ENCODE peak calls at places on chromosomes 11 and 22, in ten cellular contexts. Z, S, U, B, Y, C, N, Q, O and H are unnamed samples.

GRCh38 chr11:66479741-66480115 is 506 bp upstream of the DPP3 start:
- DNase-seq in C (no peak), S (no peak), Y (peak), Z (no peak), B (no peak), O (no peak), U (no peak), Q (no peak), N (no peak), H (no peak)

GRCh38 chr11:15768321-15768720 is 588.0 kb downstream of the SOX6 start:
- DNase-seq in Z (no peak), S (no peak), O (no peak), Q (no peak), U (no peak), Y (no peak), C (no peak), B (no peak), N (no peak), H (no peak)

GRCh38 chr11:119571311-119571710 is 148.3 kb upstream of the THY1 start:
- DNase-seq in U (no peak), N (no peak), S (no peak), C (no peak), Z (no peak), O (no peak), Y (no peak), Q (no peak), B (no peak), H (no peak)

GRCh38 chr11:44589301-44589700 is 23.8 kb downstream of the CD82 start:
- DNase-seq in Z (no peak), N (no peak), B (no peak), O (peak), S (no peak), U (no peak), C (no peak), Q (no peak), Y (no peak), H (no peak)

GRCh38 chr11:36454991-36455611 is 55.0 kb downstream of the TRAF6 start:
- DNase-seq in C (no peak), O (peak), Z (peak), U (no peak), S (no peak), N (no peak), Y (no peak), Q (no peak), B (peak), H (no peak)

GRCh38 chr11:720642-721346 is 14.8 kb downstream of the EPS8L2 start:
- DNase-seq in N (peak), O (no peak), S (no peak), Y (peak), Q (peak), Z (no peak), U (no peak), C (peak), B (peak), H (no peak)

GRCh38 chr11:126538071-126538470 is 182.6 kb downstream of the ST3GAL4 start:
- DNase-seq in Y (no peak), S (no peak), Q (no peak), B (no peak), O (no peak), U (no peak), N (no peak), Z (no peak), C (no peak), H (no peak)

GRCh38 chr11:19225123-19225522 is 15.6 kb downstream of the E2F8 start:
- DNase-seq in C (no peak), Q (no peak), Z (no peak), S (no peak), N (no peak), O (no peak), U (no peak), Y (no peak), B (no peak), H (no peak)

GRCh38 chr11:117669062-117669461 is 128.0 kb downstream of the DSCAML1 start:
- DNase-seq in S (no peak), N (no peak), U (no peak), Y (no peak), Q (no peak), C (no peak), O (no peak), Z (no peak), B (no peak), H (no peak)

GRCh38 chr22:29954203-29954855 is 71.4 kb downstream of the MTMR3 start:
- DNase-seq in Y (no peak), C (no peak), S (no peak), U (no peak), Z (peak), B (no peak), Q (no peak), O (peak), N (no peak), H (no peak)

GRCh38 chr11:92475824-92476223 is 251.2 kb downstream of the FAT3 start:
- DNase-seq in C (no peak), O (no peak), Y (no peak), N (no peak), S (no peak), U (no peak), B (no peak), Z (no peak), Q (no peak), H (no peak)

GRCh38 chr22:35567794-35568193 is 27.2 kb downstream of the RASD2 start:
- DNase-seq in O (no peak), C (peak), Z (no peak), N (peak), B (peak), Y (no peak), Q (no peak), U (no peak), S (no peak), H (no peak)

GRCh38 chr22:41290262-41291221 is 4.6 kb upstream of the RANGAP1 start:
- DNase-seq in Z (no peak), Y (peak), N (no peak), U (no peak), O (peak), C (no peak), Q (peak), B (no peak), S (no peak), H (no peak)

GRCh38 chr11:43135966-43136534 is 175.7 kb upstream of the API5 start:
- DNase-seq in Y (no peak), Z (no peak), N (no peak), O (no peak), C (no peak), B (no peak), Q (no peak), S (no peak), U (no peak), H (no peak)

GRCh38 chr22:38861170-38861874 is 10.7 kb downstream of the CBX6 start:
- DNase-seq in S (no peak), B (no peak), N (no peak), Q (no peak), U (no peak), Y (no peak), Z (no peak), C (peak), O (no peak), H (no peak)

GRCh38 chr11:82797595-82797971 is 63.9 kb upstream of the FAM181B start:
- DNase-seq in O (no peak), N (no peak), C (no peak), B (no peak), Z (no peak), Q (no peak), S (no peak), U (no peak), Y (no peak), H (no peak)

GRCh38 chr22:24176040-24176439 is 5.2 kb upstream of the SUSD2 start:
- DNase-seq in N (no peak), Q (no peak), Y (no peak), B (no peak), U (no peak), O (no peak), Z (no peak), C (no peak), S (no peak), H (no peak)
- TF ChIP-seq CTCF in N (no peak), Q (no peak), Y (no peak), B (no peak), U (no peak), O (no peak), Z (no peak), C (no peak), S (no peak), H (no peak)

GRCh38 chr22:27937453-27937852 is 18.4 kb upstream of the PITPNB start:
- DNase-seq in N (no peak), B (no peak), C (no peak), U (no peak), O (no peak), Q (no peak), Y (peak), S (no peak), Z (no peak), H (no peak)
- TF ChIP-seq CTCF in N (peak), B (no peak), C (no peak), U (no peak), O (peak), Q (peak), Y (peak), S (no peak), Z (no peak), H (no peak)

GRCh38 chr11:59669611-59670009 is 773 bp upstream of the PATL1 start:
- DNase-seq in Q (peak), N (no peak), C (peak), Y (peak), Z (no peak), U (no peak), S (no peak), O (peak), B (peak), H (no peak)
- TF ChIP-seq CTCF in Q (no peak), N (no peak), C (no peak), Y (no peak), Z (no peak), U (no peak), S (no peak), O (no peak), B (peak), H (no peak)

GRCh38 chr22:17781319-17782031 is 7.2 kb upstream of the BID start:
- DNase-seq in Z (peak), C (no peak), B (no peak), S (no peak), N (peak), Q (peak), U (peak), Y (peak), O (peak), H (peak)

GRCh38 chr22:17779286-17780115 is 5.2 kb upstream of the BID start:
- DNase-seq in U (no peak), S (no peak), Z (no peak), O (no peak), N (peak), C (no peak), Q (no peak), B (no peak), Y (no peak), H (peak)

GRCh38 chr22:17782158-17782557 is 7.9 kb upstream of the BID start:
- DNase-seq in O (no peak), B (no peak), Z (no peak), U (no peak), S (no peak), Y (no peak), N (no peak), Q (no peak), C (no peak), H (no peak)

GRCh38 chr22:17780116-17780740 is 6.0 kb upstream of the BID start:
- DNase-seq in B (no peak), U (no peak), Q (no peak), C (no peak), Y (no peak), Z (peak), O (no peak), N (no peak), S (no peak), H (peak)

GRCh38 chr22:17780741-17781318 is 6.6 kb upstream of the BID start:
- DNase-seq in O (no peak), N (no peak), Y (no peak), Z (no peak), B (no peak), C (no peak), U (no peak), Q (no peak), S (no peak), H (no peak)
- TF ChIP-seq CTCF in O (no peak), N (no peak), Y (no peak), Z (no peak), B (no peak), C (no peak), U (no peak), Q (no peak), S (no peak), H (no peak)

GRCh38 chr11:65454311-65454695 is 31.7 kb downstream of the NEAT1 start:
- DNase-seq in B (no peak), Q (no peak), S (no peak), O (peak), C (no peak), Z (no peak), N (no peak), U (no peak), Y (no peak), H (no peak)

GRCh38 chr11:65456418-65456817 is 33.8 kb downstream of the NEAT1 start:
- DNase-seq in O (no peak), S (no peak), Z (no peak), Q (no peak), B (no peak), N (no peak), U (no peak), Y (no peak), C (no peak), H (no peak)

GRCh38 chr11:65459552-65459951 is 37.0 kb downstream of the NEAT1 start:
- DNase-seq in U (no peak), C (no peak), N (no peak), B (no peak), Z (no peak), Q (no peak), Y (no peak), S (no peak), O (no peak), H (no peak)

GRCh38 chr11:65452806-65453490 is 30.4 kb downstream of the NEAT1 start:
- DNase-seq in S (no peak), B (no peak), U (no peak), Z (no peak), C (no peak), O (peak), N (no peak), Q (peak), Y (peak), H (no peak)

DNA sequence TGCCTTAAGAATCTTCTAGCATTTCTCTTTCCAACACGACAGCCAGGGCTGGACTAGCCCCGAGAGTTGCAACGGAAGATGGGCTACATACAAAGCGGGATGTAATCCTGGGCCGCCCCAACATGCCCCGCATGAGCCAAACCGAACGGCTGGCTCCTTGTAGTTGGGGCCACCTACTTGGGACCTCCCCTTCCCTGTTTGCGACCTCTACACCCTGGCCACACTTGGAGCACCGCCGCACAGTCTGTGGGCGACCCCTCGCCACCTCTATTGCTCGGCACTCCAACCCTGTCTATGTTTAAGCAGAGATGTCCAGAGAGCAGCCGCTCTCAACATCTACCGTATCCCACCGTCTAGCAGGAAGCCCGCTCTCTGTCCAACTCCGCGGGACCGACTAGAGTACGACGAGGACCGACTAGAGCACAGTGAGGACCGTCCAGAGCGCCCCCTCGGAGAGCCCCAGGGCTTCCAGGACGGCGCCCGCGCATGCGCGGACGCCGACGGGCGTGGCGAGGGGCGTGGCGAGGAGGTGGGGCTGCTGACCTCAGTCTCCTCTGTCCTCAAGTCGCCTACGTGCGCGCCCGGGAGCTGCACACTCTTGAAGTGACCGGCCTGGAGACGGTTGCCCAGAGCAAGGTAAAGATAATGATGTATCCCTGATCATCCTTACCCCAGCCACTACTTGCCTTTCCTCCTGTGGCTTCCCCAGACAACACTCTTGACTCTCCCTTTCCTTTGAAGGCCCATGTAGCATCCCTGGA is 32.3 kb downstream of the NEAT1 start:
- DNase-seq in S (peak), O (peak), N (peak), Z (peak), U (no peak), B (peak), Q (peak), Y (peak), C (peak), H (peak)
- TF ChIP-seq CTCF in S (no peak), O (no peak), N (no peak), Z (peak), U (no peak), B (no peak), Q (no peak), Y (no peak), C (no peak), H (no peak)

GRCh38 chr11:128455766-128456165 is 131.6 kb downstream of the ETS1 start:
- DNase-seq in C (no peak), O (no peak), B (no peak), Q (no peak), Y (no peak), U (no peak), Z (no peak), S (no peak), N (peak), H (no peak)

GRCh38 chr11:128456566-128457268 is 130.6 kb downstream of the ETS1 start:
- DNase-seq in C (no peak), B (no peak), O (no peak), S (no peak), Y (no peak), U (no peak), Q (no peak), N (no peak), Z (no peak), H (no peak)

GRCh38 chr11:128451651-128452470 is 135.5 kb downstream of the ETS1 start:
- DNase-seq in O (peak), Z (no peak), N (no peak), Q (peak), S (no peak), B (peak), U (no peak), Y (no peak), C (no peak), H (no peak)

GRCh38 chr11:128450882-128451647 is 136.3 kb downstream of the ETS1 start:
- DNase-seq in U (no peak), S (no peak), C (no peak), O (no peak), B (no peak), N (no peak), Z (no peak), Q (no peak), Y (no peak), H (peak)

GRCh38 chr11:128453444-128454336 is 133.7 kb downstream of the ETS1 start:
- DNase-seq in B (no peak), S (no peak), C (no peak), U (no peak), N (no peak), Z (no peak), O (peak), Q (peak), Y (peak), H (no peak)
- TF ChIP-seq CTCF in B (no peak), S (no peak), C (no peak), U (no peak), N (no peak), Z (no peak), O (no peak), Q (no peak), Y (no peak), H (no peak)

GRCh38 chr11:2475151-2475918 is 30.5 kb downstream of the KCNQ1 start:
- DNase-seq in N (no peak), C (no peak), Z (no peak), U (no peak), B (no peak), Q (no peak), S (no peak), Y (no peak), O (no peak), H (no peak)
- TF ChIP-seq CTCF in N (no peak), C (no peak), Z (no peak), U (no peak), B (no peak), Q (no peak), S (no peak), Y (no peak), O (no peak), H (no peak)

DNA sequence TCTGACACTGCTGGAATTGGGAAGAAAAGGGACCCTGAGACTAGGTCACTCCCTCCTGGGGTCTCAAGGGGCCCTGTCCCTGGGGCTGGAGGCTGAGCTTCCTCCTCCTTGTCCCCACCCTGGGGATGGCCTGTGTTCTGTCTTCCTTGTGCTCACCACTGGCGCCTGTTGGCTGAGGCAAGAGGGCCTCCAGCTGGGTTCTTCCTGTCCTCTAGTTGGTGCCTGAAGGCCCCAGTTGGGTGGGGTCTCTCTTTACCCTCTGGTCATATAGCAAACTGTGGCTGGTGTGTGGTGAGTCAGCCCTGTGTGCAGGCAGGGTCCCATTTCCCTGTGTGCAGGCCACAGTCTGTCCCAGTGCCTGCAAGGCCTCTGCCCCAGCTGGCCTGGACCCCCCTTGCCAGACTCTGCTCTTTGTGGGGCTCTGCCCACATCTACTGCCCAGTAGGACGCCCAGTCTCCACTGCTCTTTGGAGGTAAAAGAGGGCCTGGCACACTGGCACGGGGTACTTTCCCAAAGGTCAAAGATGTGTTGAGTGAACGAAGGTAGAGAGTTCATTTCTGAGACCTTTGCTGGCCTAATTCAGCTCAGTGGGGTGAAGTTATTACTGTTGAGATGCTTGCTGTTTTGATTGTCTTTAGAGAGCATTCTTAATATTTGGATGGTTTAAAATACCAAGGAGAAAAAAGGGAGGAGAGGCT is 55.1 kb upstream of the CLDN5 start:
- DNase-seq in O (no peak), Z (peak), U (no peak), Y (no peak), B (no peak), S (no peak), Q (no peak), C (no peak), N (no peak), H (peak)
- TF ChIP-seq CTCF in O (no peak), Z (peak), U (no peak), Y (no peak), B (no peak), S (no peak), Q (no peak), C (no peak), N (no peak), H (no peak)